ENCODE peak calls at places on chromosomes 7 and 10, in four cellular contexts. Q, K, M and G are unnamed samples.

GRCh38 chr7:140059288-140060242 is 3.2 kb downstream of the PARP12 start:
- DNase-seq in Q (peak), K (no peak), M (peak), G (no peak)

GRCh38 chr10:28810062-28810870 is 132.9 kb downstream of the BAMBI start:
- DNase-seq in Q (no peak), K (no peak), M (no peak), G (no peak)

GRCh38 chr10:47143072-47143471 is 156.9 kb upstream of the GDF10 start:
- DNase-seq in Q (no peak), K (no peak), M (no peak), G (no peak)

GRCh38 chr7:23220690-23221305 is 25.8 kb upstream of the GPNMB start:
- DNase-seq in Q (peak), K (no peak), M (no peak), G (no peak)

GRCh38 chr7:28458732-28459131 is 46.4 kb downstream of the CREB5 start:
- DNase-seq in Q (peak), K (no peak), M (peak), G (no peak)

GRCh38 chr10:77898323-77899079 is 28.1 kb downstream of the DLG5 start:
- DNase-seq in Q (no peak), K (peak), M (peak), G (no peak)

GRCh38 chr7:157018997-157019591 is 8.6 kb upstream of the MNX1 start:
- DNase-seq in Q (no peak), K (no peak), M (no peak), G (no peak)

GRCh38 chr7:127765150-127765549 is 113.2 kb downstream of the SND1 start:
- DNase-seq in Q (no peak), K (no peak), M (no peak), G (no peak)

GRCh38 chr10:70751356-70751755 is 33.8 kb downstream of the TBATA start:
- DNase-seq in Q (no peak), K (no peak), M (no peak), G (no peak)

GRCh38 chr7:156533420-156533819 is 107.2 kb upstream of the RNF32 start:
- DNase-seq in Q (no peak), K (no peak), M (no peak), G (no peak)

GRCh38 chr10:25180801-25181200 is 6.0 kb downstream of the GPR158 start:
- DNase-seq in Q (no peak), K (no peak), M (no peak), G (no peak)
- TF ChIP-seq CTCF in Q (no peak), K (no peak), M (no peak), G (no peak)

DNA sequence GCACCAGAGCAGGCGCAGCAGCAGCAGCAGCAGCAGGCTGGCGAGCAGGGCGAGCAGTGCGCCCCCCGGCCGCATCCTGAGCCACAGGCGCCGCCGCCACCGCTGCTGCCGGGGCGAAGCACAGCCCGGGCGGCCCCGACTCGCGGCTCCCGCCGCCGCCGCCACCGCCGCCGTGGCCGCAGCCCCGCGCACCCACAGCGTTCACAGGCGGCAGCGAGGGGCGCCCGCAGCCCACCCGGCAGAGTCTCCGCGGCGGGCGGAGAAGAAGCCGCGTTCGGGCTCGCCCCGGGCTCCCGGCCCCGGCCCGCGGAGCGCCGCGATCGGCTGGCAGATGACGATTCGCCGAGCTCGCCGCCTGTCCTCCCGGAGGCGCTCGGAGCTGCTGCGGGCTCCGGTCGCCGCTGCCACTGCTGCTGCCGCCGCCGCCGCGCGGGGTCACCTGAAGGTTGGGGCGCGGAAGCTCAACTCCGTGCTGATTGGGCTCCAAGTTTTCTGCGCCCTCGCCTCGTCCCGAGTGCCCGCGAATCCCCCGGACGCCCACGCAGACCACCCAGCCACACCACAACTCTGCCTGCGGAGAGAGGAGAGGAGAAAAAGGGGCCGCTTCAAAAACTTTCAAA is at the start of gene ST8SIA6:
- DNase-seq in Q (peak), K (peak), M (peak), G (peak)
- TF ChIP-seq CTCF in Q (no peak), K (no peak), M (no peak), G (no peak)

GRCh38 chr7:17971392-17971791 is 31.1 kb upstream of the SNX13 start:
- DNase-seq in Q (peak), K (no peak), M (peak), G (no peak)
- TF ChIP-seq CTCF in Q (peak), K (no peak), M (no peak), G (no peak)

GRCh38 chr10:73168486-73168844 is 546 bp downstream of the FAM149B1 start:
- DNase-seq in Q (peak), K (no peak), M (no peak), G (no peak)

GRCh38 chr10:73163096-73163495 is 4.7 kb downstream of the ECD start:
- DNase-seq in Q (peak), K (no peak), M (peak), G (no peak)

GRCh38 chr10:73169320-73169719 is 1.4 kb downstream of the FAM149B1 start:
- DNase-seq in Q (no peak), K (no peak), M (no peak), G (no peak)

GRCh38 chr10:73166972-73167371 is 836 bp downstream of the ECD start:
- DNase-seq in Q (no peak), K (no peak), M (no peak), G (no peak)

DNA sequence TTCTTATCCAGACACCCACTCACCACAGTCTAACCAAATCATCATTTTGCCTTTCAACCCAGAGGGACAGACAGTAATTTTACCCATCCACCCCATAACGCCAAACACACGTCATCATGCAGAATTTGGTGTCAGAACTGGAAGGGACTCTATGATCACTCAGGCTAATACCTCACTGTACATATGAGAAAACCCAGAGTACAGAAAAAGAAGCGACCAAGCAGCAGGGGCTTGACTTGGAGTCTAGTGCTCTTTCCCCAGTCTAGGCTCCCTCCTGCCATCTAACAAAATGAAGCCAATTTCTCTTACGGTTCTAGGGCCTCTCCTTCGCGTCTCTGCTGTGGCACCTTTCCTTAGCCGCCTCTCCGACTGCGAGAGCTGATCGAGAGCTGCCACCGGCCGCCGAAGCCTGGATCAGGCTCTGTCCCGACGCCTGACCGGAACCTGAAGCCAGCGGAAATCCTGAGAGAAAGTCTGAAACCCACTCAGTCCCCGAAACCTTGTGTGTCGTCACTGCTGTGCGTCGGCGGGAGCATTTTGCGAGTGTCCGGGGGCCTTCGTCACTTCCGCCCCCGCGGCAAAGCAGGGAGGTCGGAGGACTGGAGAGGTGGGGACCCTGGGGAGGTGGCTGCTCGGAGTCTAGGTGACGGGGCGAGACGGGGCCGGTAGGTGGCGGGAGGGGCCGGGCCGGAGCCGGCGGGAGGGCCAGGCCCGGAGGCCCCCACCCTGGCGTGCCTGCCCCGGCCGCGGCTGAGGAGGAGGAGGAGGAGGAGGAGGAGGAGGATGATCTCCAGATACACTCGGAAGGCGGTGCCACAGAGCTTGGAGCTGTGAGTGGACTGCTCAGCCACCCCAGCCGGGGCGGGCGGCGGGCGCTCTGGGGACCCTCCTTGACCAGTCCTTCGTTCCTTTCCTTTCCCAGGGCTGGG is at the start of the genes ECD and FAM149B1:
- DNase-seq in Q (peak), K (peak), M (peak), G (peak)
- TF ChIP-seq CTCF in Q (no peak), K (peak), M (no peak), G (no peak)

GRCh38 chr10:22580711-22581110 is 133.7 kb downstream of the PIP4K2A start:
- DNase-seq in Q (no peak), K (no peak), M (no peak), G (no peak)

GRCh38 chr10:22588462-22588861 is 125.9 kb downstream of the PIP4K2A start:
- DNase-seq in Q (no peak), K (no peak), M (no peak), G (no peak)

GRCh38 chr10:22581453-22581852 is 132.9 kb downstream of the PIP4K2A start:
- DNase-seq in Q (no peak), K (no peak), M (no peak), G (no peak)

GRCh38 chr10:22579826-22580225 is 134.6 kb downstream of the PIP4K2A start:
- DNase-seq in Q (no peak), K (no peak), M (no peak), G (no peak)

DNA sequence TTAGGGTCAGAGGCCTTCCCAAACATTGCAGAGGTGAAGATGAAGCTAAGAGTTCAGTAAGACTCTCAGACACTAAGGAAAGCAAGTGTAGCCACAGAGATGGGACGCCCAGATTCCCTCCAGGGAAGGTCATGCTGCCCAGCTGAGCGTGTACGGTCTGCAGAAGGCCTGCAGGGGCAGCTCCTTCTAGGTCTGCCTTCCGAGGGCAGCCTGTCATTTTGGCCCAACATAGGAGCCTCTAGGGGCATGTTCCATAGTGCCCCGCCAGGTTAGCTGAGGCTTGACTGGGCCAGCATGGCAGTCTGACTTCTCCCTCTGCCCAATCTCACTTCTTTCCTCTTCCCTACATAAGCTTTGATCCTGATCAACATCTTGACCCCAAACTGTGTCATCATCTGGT is 130.7 kb downstream of the PIP4K2A start:
- DNase-seq in Q (no peak), K (no peak), M (no peak), G (no peak)
- TF ChIP-seq CTCF in Q (no peak), K (no peak), M (no peak), G (no peak)

GRCh38 chr7:37448057-37448636 is 517 bp downstream of the ELMO1 start:
- DNase-seq in Q (no peak), K (no peak), M (no peak), G (no peak)

GRCh38 chr7:37449621-37450020 is 957 bp upstream of the ELMO1 start:
- DNase-seq in Q (no peak), K (no peak), M (no peak), G (no peak)

GRCh38 chr7:37450035-37450434 is 1.4 kb upstream of the ELMO1 start:
- DNase-seq in Q (no peak), K (no peak), M (no peak), G (no peak)

GRCh38 chr7:37446371-37446770 is 2.3 kb downstream of the ELMO1 start:
- DNase-seq in Q (no peak), K (no peak), M (no peak), G (no peak)

DNA sequence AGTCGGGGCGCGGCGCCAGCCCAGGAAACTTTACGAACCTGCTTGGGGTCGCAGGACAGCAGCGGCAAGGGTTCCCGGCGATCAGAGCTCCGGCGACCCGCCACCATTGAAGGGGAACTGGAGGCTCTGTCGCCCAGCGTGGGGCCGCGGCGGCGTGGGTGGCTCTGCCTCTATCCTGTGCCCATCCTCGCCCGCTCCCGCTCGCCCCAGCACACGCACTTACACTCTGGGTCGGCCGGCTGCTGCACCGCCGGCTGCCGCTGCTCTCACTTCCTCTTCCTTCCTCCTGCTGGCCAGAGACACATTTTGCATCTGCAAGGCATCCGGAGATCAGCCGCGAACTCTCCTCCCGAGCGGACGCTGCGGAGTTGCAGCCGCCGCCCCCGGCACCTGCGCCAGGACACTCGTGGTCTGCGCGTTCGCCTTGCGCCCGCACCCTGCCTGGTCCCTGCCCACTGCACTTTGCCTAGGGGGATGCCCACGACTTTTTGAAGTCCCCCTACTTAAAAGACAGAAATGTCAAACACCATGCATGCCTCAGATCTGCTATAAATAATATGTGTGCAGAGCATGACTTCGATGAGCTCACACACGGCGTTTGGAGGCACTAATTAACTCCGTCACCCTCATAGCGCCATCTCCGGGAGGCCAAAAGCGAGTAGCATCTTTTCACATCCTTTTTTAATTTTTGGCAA is at the start of gene ELMO1:
- DNase-seq in Q (peak), K (peak), M (peak), G (peak)
- TF ChIP-seq CTCF in Q (peak), K (peak), M (peak), G (peak)

GRCh38 chr7:55573234-55573504 is 867 bp upstream of the VOPP1 start:
- DNase-seq in Q (no peak), K (no peak), M (no peak), G (no peak)

GRCh38 chr7:55570939-55571338 is 1.4 kb downstream of the VOPP1 start:
- DNase-seq in Q (peak), K (no peak), M (peak), G (no peak)

GRCh38 chr7:55570218-55570873 is 2.0 kb downstream of the VOPP1 start:
- DNase-seq in Q (peak), K (no peak), M (peak), G (no peak)

GRCh38 chr7:55572378-55573233 is at the start of gene VOPP1:
- DNase-seq in Q (peak), K (peak), M (peak), G (no peak)

DNA sequence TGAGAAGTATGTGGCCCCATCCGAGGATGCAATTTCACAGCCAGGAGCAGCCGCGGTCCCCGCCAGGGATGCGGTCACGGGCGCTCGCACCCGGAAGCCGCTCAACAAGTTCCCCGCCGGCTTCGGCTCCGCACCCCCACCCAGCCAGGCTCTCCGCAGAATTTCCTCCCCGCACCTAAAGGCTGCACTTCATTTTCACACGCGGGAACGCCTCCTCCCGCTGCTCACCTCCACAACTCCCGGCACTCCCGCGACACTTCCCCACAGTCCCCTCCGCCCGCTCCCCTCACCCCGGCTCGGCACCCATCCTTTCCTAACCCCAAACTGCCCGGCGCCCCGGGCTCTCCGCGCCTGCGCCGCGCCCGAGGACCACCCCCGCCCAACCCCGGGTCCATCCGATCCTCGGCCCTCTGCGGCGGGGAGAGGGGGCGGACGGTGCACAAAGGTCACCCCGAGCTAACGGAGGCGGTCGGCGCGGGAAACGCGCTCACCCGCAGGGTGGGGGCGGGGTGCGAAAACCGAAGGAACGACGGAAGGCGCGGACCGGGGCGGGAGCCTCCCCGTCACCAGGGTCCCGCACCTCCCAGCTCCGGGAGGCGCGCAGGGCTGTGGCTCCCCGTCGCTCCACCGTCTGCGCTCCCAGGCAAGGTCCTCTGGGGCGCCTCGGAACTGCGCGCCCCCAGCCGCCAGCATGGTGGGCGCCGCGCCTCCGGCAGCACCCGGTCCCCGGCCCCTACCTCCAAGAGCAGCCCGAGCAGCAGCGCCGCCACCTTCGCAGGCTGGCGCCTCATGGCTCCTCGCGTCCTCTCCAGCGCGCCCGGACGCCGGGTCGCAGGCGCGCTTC is 546 bp downstream of the VOPP1 start:
- DNase-seq in Q (peak), K (peak), M (peak), G (peak)
- TF ChIP-seq CTCF in Q (no peak), K (no peak), M (no peak), G (peak)

GRCh38 chr7:2060701-2061100 is 172.0 kb downstream of the MAD1L1 start:
- DNase-seq in Q (peak), K (no peak), M (peak), G (no peak)

GRCh38 chr7:2066251-2066919 is 166.4 kb downstream of the MAD1L1 start:
- DNase-seq in Q (no peak), K (no peak), M (no peak), G (no peak)

GRCh38 chr7:2062648-2063047 is 170.1 kb downstream of the MAD1L1 start:
- DNase-seq in Q (no peak), K (no peak), M (no peak), G (no peak)

GRCh38 chr7:2065516-2065915 is 167.2 kb downstream of the MAD1L1 start:
- DNase-seq in Q (no peak), K (no peak), M (no peak), G (no peak)

DNA sequence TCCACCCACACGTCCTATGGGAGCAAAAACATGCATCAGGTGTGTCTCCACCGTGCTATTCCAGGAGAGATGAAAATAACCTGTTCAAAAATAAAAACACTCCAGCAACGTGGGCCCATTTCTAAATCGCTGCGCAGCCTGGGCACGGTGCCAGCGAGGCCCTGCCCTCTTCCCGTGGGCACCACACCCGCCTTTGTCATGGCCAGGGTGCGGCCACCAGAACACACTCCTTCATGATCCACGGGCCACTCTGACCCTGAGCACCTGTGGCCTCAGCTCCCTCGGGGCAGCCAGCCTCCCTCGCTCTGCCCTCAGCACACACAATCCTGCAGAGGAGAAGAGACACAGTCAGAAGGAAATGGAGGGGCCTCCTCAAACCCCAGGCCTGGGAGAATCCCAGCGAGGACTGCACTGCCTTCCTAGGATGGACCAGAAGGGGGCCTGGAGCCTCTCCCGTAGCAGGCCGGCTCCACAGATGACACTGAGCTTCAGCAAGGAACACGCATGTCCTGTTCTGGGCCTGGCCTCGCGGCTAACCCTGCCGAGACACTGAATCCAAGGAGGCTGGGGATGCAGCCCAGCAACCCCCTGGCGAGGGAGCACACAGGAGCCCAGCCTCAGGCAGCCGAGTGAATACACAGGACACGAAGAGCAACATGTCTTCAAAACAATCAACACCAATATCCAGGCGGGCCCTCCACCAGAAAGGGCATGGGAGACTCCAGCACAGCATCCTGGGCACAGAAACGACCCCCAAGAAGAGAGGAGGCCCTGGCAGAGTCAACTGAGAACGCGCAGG is 169.0 kb downstream of the MAD1L1 start:
- DNase-seq in Q (peak), K (peak), M (peak), G (no peak)
- TF ChIP-seq CTCF in Q (peak), K (no peak), M (peak), G (no peak)

GRCh38 chr10:122050316-122050715 is 61.4 kb downstream of the TACC2 start:
- DNase-seq in Q (no peak), K (no peak), M (no peak), G (no peak)

GRCh38 chr10:122052702-122053101 is 63.7 kb downstream of the TACC2 start:
- DNase-seq in Q (no peak), K (no peak), M (peak), G (no peak)

GRCh38 chr10:122050811-122051210 is 61.8 kb downstream of the TACC2 start:
- DNase-seq in Q (no peak), K (no peak), M (no peak), G (no peak)

GRCh38 chr10:122053314-122053713 is 64.4 kb downstream of the TACC2 start:
- DNase-seq in Q (no peak), K (no peak), M (no peak), G (no peak)

GRCh38 chr10:122051609-122052385 is 62.8 kb downstream of the TACC2 start:
- DNase-seq in Q (peak), K (peak), M (peak), G (no peak)
- TF ChIP-seq CTCF in Q (peak), K (peak), M (peak), G (no peak)